ENCODE peak calls at places on chromosomes 7 and 10, in seven cellular contexts. S is CD8-positive, alpha-beta T cell; T is GM23248; P is fibroblast of lung; E is right lobe of liver; Z is astrocyte; K is body of pancreas. J is an unnamed sample. For H3K36me3 and H3K4me1, the result is how much of the 10 kb centered on the place peaks cover.

GRCh38 chr10:6713716-6714115 is 133.6 kb upstream of the PRKCQ start:
- DNase-seq in S (no peak), T (peak), P (no peak), E (no peak), Z (no peak), K (no peak), J (no peak)

GRCh38 chr7:41879113-41879385 is 176.2 kb upstream of the INHBA start:
- DNase-seq in S (no peak), T (peak), P (no peak), E (no peak), Z (peak), K (no peak), J (no peak)

GRCh38 chr7:128352138-128352537 is 8.4 kb upstream of the RBM28 start:
- DNase-seq in S (no peak), T (peak), P (peak), E (peak), Z (no peak), K (peak), J (peak)

GRCh38 chr10:110530131-110530831 is 32.6 kb downstream of the DUSP5 start:
- DNase-seq in S (peak), T (peak), P (peak), E (peak), Z (peak), K (peak), J (peak)

GRCh38 chr7:80770675-80771081 is 132.2 kb downstream of the CD36 start:
- DNase-seq in S (no peak), T (no peak), P (no peak), E (no peak), Z (peak), K (no peak), J (no peak)

GRCh38 chr7:151059362-151060112 is at the start of gene SLC4A2:
- DNase-seq in S (peak), T (peak), P (peak), E (peak), Z (no peak), K (peak), J (peak)

GRCh38 chr10:124579003-124579384 is 117.4 kb downstream of the LHPP start:
- DNase-seq in S (no peak), T (peak), P (no peak), E (no peak), Z (no peak), K (no peak), J (peak)

GRCh38 chr10:36602374-36602773 is 523.0 kb upstream of the ANKRD30A start:
- DNase-seq in S (no peak), T (peak), P (peak), E (no peak), Z (peak), K (no peak), J (no peak)

GRCh38 chr7:28955723-28956607 is 2.2 kb downstream of the TRIL start:
- DNase-seq in S (no peak), T (peak), P (peak), E (peak), Z (no peak), K (peak), J (peak)

GRCh38 chr10:24596531-24596930 is 127.2 kb downstream of the ARHGAP21 start:
- DNase-seq in S (no peak), T (no peak), P (no peak), E (no peak), Z (no peak), K (no peak), J (no peak)

GRCh38 chr10:24589265-24589664 is 134.4 kb downstream of the ARHGAP21 start:
- DNase-seq in S (no peak), T (no peak), P (no peak), E (no peak), Z (no peak), K (no peak), J (no peak)

DNA sequence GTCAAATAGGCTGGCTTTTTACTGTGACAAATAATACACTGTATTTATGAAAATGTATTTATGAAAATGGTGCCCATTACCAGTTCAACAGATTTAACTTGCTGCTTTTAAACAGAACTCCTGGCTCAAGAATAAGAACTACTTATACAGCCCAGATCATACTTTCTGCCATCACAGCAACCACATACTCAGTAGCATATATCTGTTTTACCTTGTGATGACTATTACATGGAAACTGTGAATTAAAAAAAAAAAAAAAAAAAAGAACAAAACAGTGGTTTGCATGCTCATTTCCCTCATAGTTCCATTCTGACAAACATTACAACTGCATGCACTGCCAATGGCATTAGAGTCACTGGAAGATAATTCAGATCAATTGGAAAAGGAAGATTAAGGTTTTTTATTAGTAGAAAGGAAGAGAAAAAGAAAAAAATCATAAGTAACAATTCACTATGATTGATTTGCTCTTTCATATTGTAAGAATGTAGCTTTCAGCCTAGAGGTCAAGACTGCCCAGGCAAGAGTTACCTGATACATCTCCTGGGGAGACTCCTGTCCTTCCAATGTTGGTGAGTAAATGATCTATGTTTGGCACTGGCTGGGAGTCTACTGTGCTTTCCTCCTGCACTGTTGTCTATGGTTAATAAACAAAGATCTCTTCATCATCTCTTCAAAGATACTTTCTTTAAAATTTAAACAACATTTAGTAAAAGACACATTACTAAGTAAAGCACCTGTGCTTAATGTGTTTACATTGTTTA is 132.8 kb downstream of the ARHGAP21 start:
- DNase-seq in S (no peak), T (no peak), P (no peak), E (no peak), Z (no peak), K (no peak), J (no peak)
- H3K36me3 ChIP-seq in S (under half), T (half or more), P (under half), E (under half), Z (half or more), K (under half), J (under half)

GRCh38 chr10:25562547-25562946 is 371.5 kb upstream of the MYO3A start:
- DNase-seq in S (no peak), T (no peak), P (no peak), E (no peak), Z (no peak), K (no peak), J (no peak)
- H3K4me1 ChIP-seq in S (under half), T (under half), P (under half), E (under half), Z (under half), K (under half), J (under half)

GRCh38 chr7:106864298-106865081 is 592 bp upstream of the PIK3CG start:
- DNase-seq in S (no peak), T (no peak), P (no peak), E (no peak), Z (no peak), K (no peak), J (no peak)
- H3K4me3 ChIP-seq in S (peak), T (no peak), P (no peak), E (no peak), Z (no peak), K (no peak), J (no peak)

DNA sequence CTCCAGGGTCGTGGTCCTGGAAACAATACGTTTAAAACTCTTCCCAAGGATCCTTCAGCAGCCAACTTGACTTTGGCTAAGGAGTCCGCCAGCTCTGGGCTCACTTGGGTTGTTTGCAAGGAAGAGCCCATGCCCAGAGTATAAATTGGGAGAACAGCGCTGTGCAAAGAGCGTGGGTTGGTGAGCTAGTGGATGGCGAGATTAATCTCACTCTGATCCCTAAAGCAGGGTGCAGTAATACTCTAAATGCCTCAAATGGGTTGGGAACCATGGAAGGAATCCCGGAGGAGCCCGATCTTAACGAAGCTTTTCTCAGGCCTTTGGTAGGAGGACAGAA is 495 bp upstream of the SDHAF3 start:
- DNase-seq in S (no peak), T (no peak), P (no peak), E (no peak), Z (no peak), K (no peak), J (no peak)
- H3K36me3 ChIP-seq in S (under half), T (under half), P (under half), E (under half), Z (under half), K (under half), J (under half)

GRCh38 chr10:113027574-113028392 is 77.7 kb downstream of the TCF7L2 start:
- DNase-seq in S (no peak), T (peak), P (peak), E (no peak), Z (no peak), K (no peak), J (no peak)
- H3K4me1 ChIP-seq in S (under half), T (under half), P (under half), E (under half), Z (under half), K (under half), J (under half)

GRCh38 chr7:31096198-31096881 is 44.2 kb downstream of the ADCYAP1R1 start:
- DNase-seq in S (no peak), T (no peak), P (no peak), E (no peak), Z (no peak), K (no peak), J (no peak)

GRCh38 chr7:31095286-31096197 is 43.4 kb downstream of the ADCYAP1R1 start:
- DNase-seq in S (no peak), T (no peak), P (no peak), E (no peak), Z (no peak), K (no peak), J (no peak)

GRCh38 chr7:31091926-31092325 is 39.8 kb downstream of the ADCYAP1R1 start:
- DNase-seq in S (no peak), T (no peak), P (no peak), E (no peak), Z (no peak), K (no peak), J (no peak)

GRCh38 chr7:31092606-31093005 is 40.5 kb downstream of the ADCYAP1R1 start:
- DNase-seq in S (no peak), T (no peak), P (no peak), E (no peak), Z (no peak), K (no peak), J (no peak)

GRCh38 chr7:31094271-31094670 is 42.2 kb downstream of the ADCYAP1R1 start:
- DNase-seq in S (no peak), T (no peak), P (no peak), E (no peak), Z (no peak), K (no peak), J (no peak)
- H3K4me3 ChIP-seq in S (no peak), T (no peak), P (no peak), E (no peak), Z (no peak), K (no peak), J (no peak)

GRCh38 chr7:134298902-134299683 is 17.6 kb downstream of the SLC35B4 start:
- DNase-seq in S (no peak), T (no peak), P (peak), E (peak), Z (peak), K (peak), J (peak)
- H3K36me3 ChIP-seq in S (under half), T (half or more), P (under half), E (under half), Z (under half), K (under half), J (under half)